ENCODE peak calls at places on chromosomes 11 and 22, in four cellular contexts. H is AG09319, P is cardiac fibroblast, T is coronary artery. I is an unnamed sample.

GRCh38 chr11:74755395-74755995 is 6.8 kb downstream of the RNF169 start:
- DNase-seq in H (no peak), P (no peak), T (no peak), I (no peak)

GRCh38 chr11:34655335-34656008 is 34.6 kb downstream of the EHF start:
- DNase-seq in P (peak), H (no peak), T (no peak), I (no peak)

GRCh38 chr11:65927904-65928397 is 8.7 kb downstream of the DRAP1 start:
- DNase-seq in T (no peak), H (no peak), P (no peak), I (peak)

GRCh38 chr22:26656896-26657851 is at the start of gene MIAT:
- DNase-seq in H (no peak), T (no peak), P (no peak), I (peak)

GRCh38 chr22:47195156-47195675 is 432.8 kb downstream of the TBC1D22A start:
- DNase-seq in H (no peak), P (no peak), T (no peak), I (peak)

GRCh38 chr22:45612451-45612901 is 59.2 kb upstream of the ATXN10 start:
- DNase-seq in T (no peak), P (peak), H (peak), I (peak)

GRCh38 chr11:46676436-46677158 is 23.8 kb downstream of the ARHGAP1 start:
- DNase-seq in H (no peak), P (no peak), T (peak), I (no peak)

GRCh38 chr22:17237031-17237668 is 17.9 kb upstream of the ADA2 start:
- DNase-seq in H (no peak), P (no peak), T (no peak), I (no peak)

GRCh38 chr11:32489464-32489863 is 54.1 kb upstream of the WT1 start:
- DNase-seq in P (no peak), T (no peak), H (no peak), I (no peak)
- TF ChIP-seq CTCF in P (peak), T (no peak), H (no peak), I (no peak)

DNA sequence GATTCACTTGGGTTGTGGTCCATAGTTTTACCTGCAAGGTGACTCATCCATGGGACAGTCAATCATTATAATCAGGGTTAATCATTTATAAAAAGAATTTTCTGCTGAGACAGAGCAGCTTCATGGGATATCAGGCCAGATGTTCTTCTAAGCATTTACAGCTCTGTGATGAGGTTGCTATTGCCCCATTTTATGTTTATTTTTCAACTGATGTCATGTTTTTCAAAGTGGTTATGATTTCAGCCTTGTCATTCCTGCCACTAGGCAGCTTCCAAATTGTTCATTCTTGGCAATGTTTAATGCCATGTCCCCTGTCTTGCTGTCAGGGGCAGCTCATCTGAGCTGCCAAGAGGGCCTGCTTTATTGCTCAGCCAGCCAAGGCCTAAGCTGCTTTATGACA is 35.9 kb upstream of the ZBED5 start:
- DNase-seq in P (peak), H (no peak), T (no peak), I (no peak)
- TF ChIP-seq CTCF in P (peak), H (peak), T (peak), I (no peak)

GRCh38 chr11:42407379-42407778 is 904.4 kb upstream of the API5 start:
- DNase-seq in H (no peak), T (no peak), P (peak), I (no peak)
- TF ChIP-seq CTCF in H (no peak), T (no peak), P (no peak), I (no peak)

DNA sequence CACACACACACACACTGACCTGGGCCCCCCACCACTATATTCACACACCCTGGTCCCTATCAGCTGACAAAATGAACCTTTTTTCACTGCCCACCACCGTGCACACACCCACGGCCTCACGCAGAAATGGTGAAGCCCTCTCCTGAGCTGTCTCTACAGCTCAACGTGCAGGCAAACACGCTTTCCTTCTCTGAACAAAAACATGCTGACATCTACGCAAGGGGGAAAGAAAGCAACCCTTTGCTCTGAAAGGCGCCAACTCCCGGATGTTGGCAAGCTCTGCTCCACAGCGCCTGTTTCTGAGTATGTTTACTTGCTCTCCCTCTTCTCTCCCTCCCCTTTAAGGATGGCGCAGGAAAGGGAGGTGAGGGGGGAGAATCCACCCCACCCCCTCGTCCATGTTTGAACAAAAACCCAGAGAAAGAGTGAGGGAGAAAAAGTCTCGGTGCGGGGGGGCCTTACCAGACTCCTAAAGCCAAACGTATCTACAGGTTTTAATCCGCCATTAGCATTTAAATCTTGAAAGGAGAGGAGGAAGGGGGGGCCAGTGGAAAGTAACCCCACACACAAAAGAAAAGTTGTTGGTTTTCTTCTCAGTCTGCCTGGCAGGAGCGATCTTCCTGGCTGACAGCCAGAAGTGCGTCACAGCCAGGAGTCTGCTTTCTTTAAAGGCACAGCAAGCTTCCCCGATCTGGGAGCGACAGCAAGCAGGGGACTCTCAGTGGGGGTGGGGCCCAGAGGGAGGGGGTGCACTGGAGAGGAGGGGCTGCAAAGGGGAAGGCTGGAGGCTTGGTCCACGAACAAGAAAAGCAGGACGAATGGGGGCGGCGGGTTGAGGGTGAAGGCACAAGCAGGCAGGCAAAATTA is 39.6 kb downstream of the NUMA1 start:
- DNase-seq in H (peak), P (peak), T (peak), I (peak)
- TF ChIP-seq CTCF in H (no peak), P (no peak), T (no peak), I (no peak)

DNA sequence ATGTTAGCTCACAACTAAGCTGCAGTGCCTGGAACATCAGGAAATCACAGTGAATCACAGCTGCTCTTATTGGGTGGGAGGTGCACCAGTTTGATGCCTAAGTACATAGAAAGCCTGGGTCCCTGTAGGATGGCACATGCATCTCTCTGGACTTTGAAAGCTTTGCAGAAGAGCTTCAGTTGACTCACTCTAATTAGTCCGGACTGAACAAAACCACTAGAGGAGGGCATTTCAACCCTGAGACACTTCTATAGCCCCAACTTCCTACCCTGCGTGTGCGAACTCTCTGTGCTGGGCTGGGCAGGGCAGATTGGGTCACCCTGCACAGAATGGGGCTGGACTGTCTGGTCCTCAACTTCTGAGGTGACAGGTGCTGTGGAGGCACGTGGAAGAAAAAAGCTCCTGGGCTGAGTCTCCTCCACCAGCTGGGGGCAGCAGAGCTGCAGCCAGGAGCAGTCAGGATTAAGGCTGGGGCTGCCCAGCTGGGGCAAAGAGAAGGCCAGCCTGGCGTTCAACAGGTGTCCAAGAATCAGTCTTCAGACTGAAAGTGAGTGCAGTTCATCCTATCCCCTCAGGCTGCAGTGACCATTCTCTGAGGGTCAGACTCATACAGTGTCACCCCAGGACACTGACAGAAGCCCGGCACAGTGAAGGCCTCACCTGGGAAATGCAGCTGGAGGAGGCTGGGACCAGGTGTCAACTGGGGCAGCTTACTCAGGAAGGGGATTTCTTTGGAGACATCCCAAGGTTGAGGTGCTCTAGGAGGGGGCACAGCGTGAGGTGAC is 22.1 kb downstream of the GGTLC2 start:
- DNase-seq in P (peak), T (no peak), H (peak), I (peak)
- TF ChIP-seq CTCF in P (peak), T (no peak), H (peak), I (peak)

I was measured in natural killer cell.